ENCODE peak calls at places on chromosomes 6 and 20, in six cellular contexts. One of them, this sample, is unnamed.

GRCh38 chr6:125528614-125529013 is 220.8 kb upstream of the HEY2 start:
- DNase-seq in stimulated activated CD8-positive, alpha-beta memory T cell treated with anti-CD3 and anti-CD28 coated beads, Interleukin-2, amount 100 ng/mL, for 1 hour: no peak
- DNase-seq in COLO829: peak
- DNase-seq in amniotic epithelial cell: no peak
- DNase-seq in iris pigment epithelial cell: no peak
- DNase-seq in substantia nigra: no peak
- DNase-seq in this sample: no peak

GRCh38 chr6:157994126-157994795 is 12.6 kb downstream of the SYNJ2 start:
- DNase-seq in COLO829: no peak
- DNase-seq in amniotic epithelial cell: no peak
- DNase-seq in iris pigment epithelial cell: no peak
- DNase-seq in substantia nigra: peak
- DNase-seq in stimulated activated CD8-positive, alpha-beta memory T cell treated with anti-CD3 and anti-CD28 coated beads, Interleukin-2, amount 100 ng/mL, for 1 hour: no peak
- DNase-seq in this sample: no peak

GRCh38 chr6:34359438-34360158 is 32.9 kb downstream of the NUDT3 start:
- DNase-seq in substantia nigra: no peak
- DNase-seq in amniotic epithelial cell: no peak
- DNase-seq in iris pigment epithelial cell: peak
- DNase-seq in COLO829: no peak
- DNase-seq in stimulated activated CD8-positive, alpha-beta memory T cell treated with anti-CD3 and anti-CD28 coated beads, Interleukin-2, amount 100 ng/mL, for 1 hour: no peak
- DNase-seq in this sample: no peak

GRCh38 chr6:149845549-149845948 is 18.6 kb downstream of the LRP11 start:
- DNase-seq in stimulated activated CD8-positive, alpha-beta memory T cell treated with anti-CD3 and anti-CD28 coated beads, Interleukin-2, amount 100 ng/mL, for 1 hour: no peak
- DNase-seq in COLO829: no peak
- DNase-seq in iris pigment epithelial cell: no peak
- DNase-seq in amniotic epithelial cell: no peak
- DNase-seq in substantia nigra: no peak
- DNase-seq in this sample: no peak

GRCh38 chr20:49983848-49984408 is 1.1 kb downstream of the SNAI1 start:
- DNase-seq in substantia nigra: peak
- DNase-seq in iris pigment epithelial cell: no peak
- DNase-seq in stimulated activated CD8-positive, alpha-beta memory T cell treated with anti-CD3 and anti-CD28 coated beads, Interleukin-2, amount 100 ng/mL, for 1 hour: no peak
- DNase-seq in amniotic epithelial cell: no peak
- DNase-seq in COLO829: no peak
- DNase-seq in this sample: peak

GRCh38 chr6:138821519-138821918 is 25.6 kb downstream of the ECT2L start:
- DNase-seq in stimulated activated CD8-positive, alpha-beta memory T cell treated with anti-CD3 and anti-CD28 coated beads, Interleukin-2, amount 100 ng/mL, for 1 hour: no peak
- DNase-seq in COLO829: no peak
- DNase-seq in iris pigment epithelial cell: no peak
- DNase-seq in substantia nigra: no peak
- DNase-seq in amniotic epithelial cell: no peak
- DNase-seq in this sample: no peak

GRCh38 chr20:63737940-63738686 is 1.5 kb upstream of the SLC2A4RG start:
- DNase-seq in COLO829: no peak
- DNase-seq in stimulated activated CD8-positive, alpha-beta memory T cell treated with anti-CD3 and anti-CD28 coated beads, Interleukin-2, amount 100 ng/mL, for 1 hour: no peak
- DNase-seq in iris pigment epithelial cell: no peak
- DNase-seq in substantia nigra: no peak
- DNase-seq in amniotic epithelial cell: no peak
- DNase-seq in this sample: no peak

GRCh38 chr6:35026434-35027222 is 114.5 kb downstream of the TCP11 start:
- DNase-seq in amniotic epithelial cell: peak
- DNase-seq in iris pigment epithelial cell: peak
- DNase-seq in substantia nigra: no peak
- DNase-seq in COLO829: no peak
- DNase-seq in stimulated activated CD8-positive, alpha-beta memory T cell treated with anti-CD3 and anti-CD28 coated beads, Interleukin-2, amount 100 ng/mL, for 1 hour: no peak
- DNase-seq in this sample: no peak

GRCh38 chr6:105179244-105180065 is at the start of gene POPDC3:
- DNase-seq in substantia nigra: peak
- DNase-seq in iris pigment epithelial cell: peak
- DNase-seq in amniotic epithelial cell: peak
- DNase-seq in stimulated activated CD8-positive, alpha-beta memory T cell treated with anti-CD3 and anti-CD28 coated beads, Interleukin-2, amount 100 ng/mL, for 1 hour: no peak
- DNase-seq in COLO829: peak
- DNase-seq in this sample: no peak

GRCh38 chr20:3686867-3687321 is 5.1 kb upstream of the ADAM33 start:
- DNase-seq in stimulated activated CD8-positive, alpha-beta memory T cell treated with anti-CD3 and anti-CD28 coated beads, Interleukin-2, amount 100 ng/mL, for 1 hour: no peak
- DNase-seq in substantia nigra: peak
- DNase-seq in iris pigment epithelial cell: peak
- DNase-seq in COLO829: no peak
- DNase-seq in amniotic epithelial cell: peak
- DNase-seq in this sample: peak

GRCh38 chr6:45450801-45451200 is 73.1 kb upstream of the SUPT3H start:
- DNase-seq in amniotic epithelial cell: no peak
- DNase-seq in stimulated activated CD8-positive, alpha-beta memory T cell treated with anti-CD3 and anti-CD28 coated beads, Interleukin-2, amount 100 ng/mL, for 1 hour: no peak
- DNase-seq in COLO829: no peak
- DNase-seq in iris pigment epithelial cell: no peak
- DNase-seq in substantia nigra: no peak
- DNase-seq in this sample: no peak

GRCh38 chr6:16103708-16104107 is 25.2 kb upstream of the MYLIP start:
- DNase-seq in stimulated activated CD8-positive, alpha-beta memory T cell treated with anti-CD3 and anti-CD28 coated beads, Interleukin-2, amount 100 ng/mL, for 1 hour: no peak
- DNase-seq in COLO829: no peak
- DNase-seq in iris pigment epithelial cell: no peak
- DNase-seq in substantia nigra: no peak
- DNase-seq in amniotic epithelial cell: no peak
- DNase-seq in this sample: no peak

GRCh38 chr20:8535403-8536003 is 403.4 kb downstream of the PLCB1 start:
- DNase-seq in stimulated activated CD8-positive, alpha-beta memory T cell treated with anti-CD3 and anti-CD28 coated beads, Interleukin-2, amount 100 ng/mL, for 1 hour: no peak
- DNase-seq in amniotic epithelial cell: no peak
- DNase-seq in substantia nigra: no peak
- DNase-seq in iris pigment epithelial cell: no peak
- DNase-seq in COLO829: no peak
- DNase-seq in this sample: no peak

GRCh38 chr6:33904050-33904827 is 100.4 kb upstream of the MLN start:
- DNase-seq in COLO829: no peak
- DNase-seq in iris pigment epithelial cell: no peak
- DNase-seq in substantia nigra: no peak
- DNase-seq in stimulated activated CD8-positive, alpha-beta memory T cell treated with anti-CD3 and anti-CD28 coated beads, Interleukin-2, amount 100 ng/mL, for 1 hour: peak
- DNase-seq in amniotic epithelial cell: no peak
- DNase-seq in this sample: peak

GRCh38 chr20:32004963-32005362 is 5.3 kb upstream of the CCM2L start:
- DNase-seq in substantia nigra: no peak
- DNase-seq in stimulated activated CD8-positive, alpha-beta memory T cell treated with anti-CD3 and anti-CD28 coated beads, Interleukin-2, amount 100 ng/mL, for 1 hour: no peak
- DNase-seq in amniotic epithelial cell: peak
- DNase-seq in COLO829: no peak
- DNase-seq in iris pigment epithelial cell: peak
- DNase-seq in this sample: no peak